ENCODE peak calls at places on chromosomes 7 and 10, in seven cellular contexts. F is SK-N-DZ, X is mammary epithelial cell, C is putamen, L is renal cortical epithelial cell, Z is hypothalamus, T is H9. D is an unnamed sample.
A peak's percentile ranks its signal among the peaks of the same experiment; 100 is the strongest.

GRCh38 chr7:127683776-127684681 is 32.0 kb downstream of the SND1 start:
- DNase-seq in C (no peak), Z (no peak), T (no peak), F (no peak), X (no peak), L (no peak), D (no peak)

GRCh38 chr10:52215745-52216361 is 98.2 kb upstream of the DKK1 start:
- DNase-seq in T (no peak), X (peak; percentile 57), F (peak; percentile 62), C (peak; percentile 50), Z (peak; percentile 1), L (peak; percentile 80), D (peak; percentile 85)

GRCh38 chr7:149496642-149497391 is 792 bp downstream of the ZNF746 start:
- DNase-seq in L (peak; percentile 9), Z (no peak), C (no peak), T (no peak), F (peak; percentile 6), X (peak; percentile 31), D (peak; percentile 51)

GRCh38 chr7:68734431-68734830 is 863.8 kb upstream of the AUTS2 start:
- DNase-seq in T (no peak), F (no peak), Z (no peak), L (no peak), C (no peak), X (no peak), D (no peak)

GRCh38 chr7:28156401-28156800 is 24.2 kb downstream of the JAZF1 start:
- DNase-seq in F (no peak), T (no peak), L (no peak), Z (no peak), C (no peak), X (no peak), D (no peak)

GRCh38 chr10:93254180-93254847 is 180.6 kb downstream of the CYP26A1 start:
- DNase-seq in Z (no peak), T (no peak), X (no peak), C (no peak), L (no peak), F (no peak), D (no peak)

GRCh38 chr7:157347217-157347904 is 10.6 kb downstream of the DNAJB6 start:
- DNase-seq in X (peak; percentile 83), C (no peak), L (peak; percentile 83), T (no peak), F (no peak), Z (no peak), D (no peak)

GRCh38 chr7:44983742-44984477 is 5.1 kb upstream of the MYO1G start:
- DNase-seq in C (no peak), L (no peak), T (no peak), X (no peak), F (no peak), Z (no peak), D (no peak)

GRCh38 chr10:90417466-90418210 is 440.2 kb downstream of the HTR7 start:
- DNase-seq in L (peak; percentile 66), X (peak; percentile 49), Z (no peak), T (no peak), C (no peak), F (no peak), D (no peak)

GRCh38 chr7:42237162-42237821 is at the start of gene GLI3:
- DNase-seq in C (peak; percentile 56), X (peak; percentile 93), L (peak; percentile 76), Z (peak; percentile 56), F (peak; percentile 74), T (peak; percentile 88), D (no peak)

GRCh38 chr10:59361659-59362183 is 628 bp downstream of the FAM13C start:
- DNase-seq in T (no peak), L (peak; percentile 39), F (no peak), C (no peak), X (peak; percentile 6), Z (no peak), D (no peak)

GRCh38 chr10:133465950-133466474 is 12.3 kb downstream of the SCART1 start:
- DNase-seq in Z (no peak), L (no peak), C (no peak), T (no peak), X (no peak), F (no peak), D (no peak)

GRCh38 chr7:2709553-2710165 is 21.7 kb downstream of the AMZ1 start:
- DNase-seq in Z (peak; percentile 47), X (peak; percentile 48), F (no peak), L (peak; percentile 36), T (peak; percentile 95), C (no peak), D (peak; percentile 86)

GRCh38 chr10:30510184-30510931 is 76.4 kb downstream of the MAP3K8 start:
- DNase-seq in Z (no peak), C (no peak), L (peak; percentile 54), T (no peak), X (peak; percentile 80), F (no peak), D (peak; percentile 21)

GRCh38 chr7:127888825-127889224 is 142.4 kb downstream of the LRRC4 start:
- DNase-seq in F (no peak), X (no peak), T (no peak), C (no peak), Z (no peak), L (no peak), D (no peak)

GRCh38 chr10:86345296-86346168 is 21.1 kb downstream of the GRID1 start:
- DNase-seq in Z (no peak), F (no peak), T (no peak), C (no peak), L (peak; percentile 38), X (peak; percentile 13), D (peak; percentile 35)

GRCh38 chr10:21003240-21003822 is 106.2 kb upstream of the NEBL start:
- DNase-seq in T (no peak), L (no peak), Z (no peak), X (no peak), C (no peak), F (no peak), D (no peak)

D was measured in HT-29.